ENCODE peak calls at places on chromosomes 1 and 21, in four cellular contexts. M is H9, V is heart right ventricle, N is osteoblast. X is an unnamed sample.

GRCh38 chr1:201582261-201582951 is 43.5 kb downstream of the NAV1 start:
- DNase-seq in N (peak), M (no peak), V (no peak), X (no peak)

GRCh38 chr1:7230121-7230895 is 445.1 kb downstream of the CAMTA1 start:
- DNase-seq in M (no peak), V (no peak), N (no peak), X (no peak)

GRCh38 chr21:15604424-15604823 is 125.4 kb upstream of the USP25 start:
- DNase-seq in M (no peak), V (no peak), N (no peak), X (no peak)

GRCh38 chr1:63000508-63000907 is 216.6 kb downstream of the ATG4C start:
- DNase-seq in N (no peak), M (peak), V (no peak), X (no peak)

GRCh38 chr1:61570191-61570590 is 154.8 kb downstream of the TM2D1 start:
- DNase-seq in V (no peak), N (no peak), M (no peak), X (no peak)

GRCh38 chr1:246220495-246221065 is 286.5 kb downstream of the SMYD3 start:
- DNase-seq in M (no peak), V (no peak), N (no peak), X (no peak)

GRCh38 chr21:28252923-28253322 is 739.8 kb downstream of the LTN1 start:
- DNase-seq in V (no peak), N (no peak), M (no peak), X (no peak)

GRCh38 chr1:77776007-77776725 is 3.3 kb upstream of the MIGA1 start:
- DNase-seq in M (no peak), N (no peak), V (no peak), X (no peak)

GRCh38 chr1:201759194-201759814 is 69.7 kb upstream of the IPO9 start:
- DNase-seq in V (no peak), N (peak), M (no peak), X (no peak)

GRCh38 chr21:24265987-24266386 is 1341.3 kb downstream of the MRPL39 start:
- DNase-seq in N (no peak), V (no peak), M (no peak), X (no peak)

GRCh38 chr1:220398238-220398637 is 126.0 kb upstream of the RAB3GAP2 start:
- DNase-seq in N (no peak), M (no peak), V (no peak), X (no peak)

GRCh38 chr1:23837905-23838304 is 12.7 kb upstream of the HMGCL start:
- DNase-seq in N (no peak), V (peak), M (peak), X (no peak)

GRCh38 chr1:153922076-153922837 is 515 bp downstream of the GATAD2B start:
- DNase-seq in V (peak), N (peak), M (no peak), X (peak)

GRCh38 chr1:36821386-36821785 is 212.9 kb downstream of the GRIK3 start:
- DNase-seq in M (no peak), N (peak), V (no peak), X (no peak)

GRCh38 chr1:91680556-91680955 is 179.9 kb downstream of the CDC7 start:
- DNase-seq in V (no peak), M (no peak), N (no peak), X (no peak)

GRCh38 chr21:18620421-18620820 is 216.8 kb upstream of the TMPRSS15 start:
- DNase-seq in V (no peak), M (no peak), N (no peak), X (no peak)

GRCh38 chr1:221098462-221099406 is 219.5 kb downstream of the HLX start:
- DNase-seq in N (no peak), M (no peak), V (no peak), X (no peak)

GRCh38 chr21:44310628-44311027 is 10.8 kb downstream of the PFKL start:
- DNase-seq in M (no peak), N (no peak), V (no peak), X (no peak)

GRCh38 chr1:240613353-240614142 is 1.6 kb upstream of the GREM2 start:
- DNase-seq in V (no peak), M (no peak), N (no peak), X (no peak)

GRCh38 chr1:238582816-238583215 is 692.1 kb upstream of the ZP4 start:
- DNase-seq in M (no peak), N (no peak), V (no peak), X (no peak)

GRCh38 chr1:187903223-187903622 is 1074.5 kb downstream of the PLA2G4A start:
- DNase-seq in M (no peak), V (no peak), N (no peak), X (no peak)

GRCh38 chr21:14862794-14863720 is 201.7 kb downstream of the NRIP1 start:
- DNase-seq in M (no peak), V (no peak), N (no peak), X (no peak)

GRCh38 chr1:245258271-245258920 is 103.6 kb downstream of the KIF26B start:
- DNase-seq in N (no peak), V (no peak), M (no peak), X (peak)

GRCh38 chr1:228883535-228883934 is 148.3 kb downstream of the RHOU start:
- DNase-seq in M (no peak), N (no peak), V (no peak), X (no peak)

GRCh38 chr1:236417325-236417724 is 23.2 kb downstream of the EDARADD start:
- DNase-seq in M (no peak), N (no peak), V (no peak), X (no peak)

DNA sequence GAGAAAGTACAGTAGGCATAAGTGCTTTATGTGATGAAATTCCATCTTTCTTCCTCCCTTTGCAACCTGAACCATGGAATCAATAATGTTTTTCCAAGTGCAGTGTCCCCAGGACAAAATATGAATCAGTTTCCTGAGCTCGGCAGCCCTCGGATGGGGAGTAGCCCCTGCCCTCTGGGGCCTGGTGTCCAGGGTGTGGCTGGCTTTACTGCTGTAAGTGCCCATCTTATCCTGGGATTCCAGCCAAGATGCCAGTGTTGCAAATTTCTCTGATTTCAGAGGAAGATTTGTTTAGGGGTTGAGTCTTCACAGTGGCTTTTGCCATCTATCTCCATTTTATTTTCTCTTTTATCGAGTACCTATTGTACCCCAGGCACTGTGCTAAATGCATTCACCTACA is 40.4 kb upstream of the SRP9 start:
- DNase-seq in N (peak), V (no peak), M (no peak), X (peak)
- H3K27ac ChIP-seq in N (peak), V (no peak), M (no peak), X (no peak)

DNA sequence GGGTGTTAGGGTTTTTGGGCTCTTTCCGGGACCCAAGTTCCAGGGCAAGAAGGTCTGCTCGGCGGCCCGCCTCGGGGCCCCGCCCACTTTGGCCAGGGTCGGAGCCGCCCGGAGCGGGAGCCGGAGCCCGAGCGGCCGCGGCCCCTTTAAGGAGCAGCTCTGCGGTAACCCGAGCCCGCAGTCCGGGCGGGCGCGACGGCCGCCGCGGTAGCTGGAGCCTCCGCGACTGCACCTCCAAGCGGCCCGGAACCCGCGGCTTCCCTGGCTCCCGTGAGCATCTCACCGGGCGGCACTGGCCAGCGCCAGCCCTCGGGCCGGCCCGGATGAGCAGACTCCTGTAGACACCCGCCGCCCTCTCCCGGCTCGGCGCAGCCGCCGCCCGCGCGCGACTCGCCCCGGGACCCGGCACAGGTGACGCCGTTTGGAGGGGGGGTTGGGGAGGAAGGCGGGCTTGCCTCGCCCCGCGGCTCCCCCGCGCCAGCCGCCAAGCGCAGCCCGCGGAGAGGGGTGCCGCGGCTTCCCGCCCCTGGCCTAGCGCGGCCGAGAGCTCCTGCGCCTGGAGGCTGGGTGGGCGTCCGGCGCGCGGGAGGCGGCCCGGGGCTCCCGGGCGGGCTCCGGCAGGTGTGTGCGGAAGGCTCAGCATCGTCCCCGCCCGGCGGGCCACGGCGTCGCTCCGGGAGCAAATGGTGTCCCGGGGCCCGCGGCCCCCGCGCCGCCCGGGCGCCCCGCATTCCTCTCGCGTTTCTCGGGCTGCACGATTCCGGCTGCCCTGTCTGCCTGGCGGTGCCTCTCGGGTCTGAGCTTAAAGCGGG is at the start of gene TLCD4:
- DNase-seq in N (peak), M (peak), V (peak), X (peak)
- H3K27ac ChIP-seq in N (no peak), M (no peak), V (peak), X (peak)

DNA sequence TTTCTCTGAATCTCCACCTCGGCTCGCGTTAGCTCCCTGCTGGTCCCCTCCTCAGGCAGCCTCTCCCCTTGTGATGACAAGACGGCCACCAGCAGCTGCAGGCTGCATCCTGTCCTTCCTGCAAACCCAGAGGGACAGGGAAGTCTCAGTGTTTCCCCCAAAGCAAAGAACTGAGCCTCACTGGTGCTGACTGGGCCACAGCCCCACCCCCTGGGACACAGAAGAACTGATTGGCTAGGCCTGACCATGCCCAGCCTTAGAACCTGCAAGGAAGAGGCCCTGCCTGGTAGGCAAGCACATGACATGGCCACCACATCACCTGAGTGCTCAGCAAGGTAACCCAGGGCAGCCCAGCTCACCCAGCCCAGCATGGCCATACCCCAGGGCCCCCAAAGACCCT is 34.6 kb downstream of the TMEM51 start:
- DNase-seq in N (no peak), V (no peak), M (peak), X (no peak)
- H3K27ac ChIP-seq in N (no peak), V (no peak), M (no peak), X (no peak)

GRCh38 chr21:33237446-33237845 is 7.7 kb downstream of the IFNAR2 start:
- DNase-seq in N (no peak), V (no peak), M (no peak), X (no peak)
- H3K27ac ChIP-seq in N (no peak), V (peak), M (no peak), X (no peak)

GRCh38 chr21:36681117-36681631 is 17.7 kb upstream of the SIM2 start:
- DNase-seq in M (no peak), N (no peak), V (no peak), X (no peak)

GRCh38 chr21:36689324-36689723 is 9.6 kb upstream of the SIM2 start:
- DNase-seq in M (no peak), V (no peak), N (peak), X (no peak)

GRCh38 chr21:36688324-36688723 is 10.6 kb upstream of the SIM2 start:
- DNase-seq in N (no peak), V (no peak), M (no peak), X (no peak)

GRCh38 chr21:36686955-36687354 is 12.0 kb upstream of the SIM2 start:
- DNase-seq in M (no peak), N (no peak), V (no peak), X (no peak)

GRCh38 chr21:36684957-36685714 is 13.8 kb upstream of the SIM2 start:
- DNase-seq in M (no peak), N (peak), V (no peak), X (no peak)
- H3K27ac ChIP-seq in M (no peak), N (no peak), V (peak), X (no peak)

GRCh38 chr1:5949074-5949760 is 43.0 kb downstream of the NPHP4 start:
- DNase-seq in N (peak), V (no peak), M (peak), X (no peak)

GRCh38 chr1:5947071-5947821 is 45.0 kb downstream of the NPHP4 start:
- DNase-seq in M (peak), V (no peak), N (peak), X (no peak)

GRCh38 chr1:5949761-5950100 is 42.5 kb downstream of the NPHP4 start:
- DNase-seq in V (no peak), M (no peak), N (peak), X (no peak)

GRCh38 chr1:5947978-5948680 is 44.1 kb downstream of the NPHP4 start:
- DNase-seq in M (peak), V (no peak), N (peak), X (no peak)

DNA sequence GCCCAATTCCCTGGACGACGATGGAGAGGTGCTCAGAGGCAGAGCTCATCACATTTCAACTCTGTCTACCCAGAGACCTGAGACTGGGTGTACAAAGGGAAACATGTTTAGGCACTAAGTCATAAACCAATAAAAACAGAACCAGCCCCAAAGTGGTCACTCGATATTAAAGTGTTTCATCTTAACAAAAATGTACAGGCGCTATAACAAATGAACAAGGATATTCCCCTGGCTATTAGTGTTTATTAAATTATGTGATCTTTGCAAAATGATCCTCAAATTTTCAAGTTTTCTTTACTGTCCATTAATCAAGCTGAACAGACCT is 43.6 kb downstream of the NPHP4 start:
- DNase-seq in M (no peak), V (no peak), N (peak), X (no peak)
- H3K27ac ChIP-seq in M (no peak), V (no peak), N (no peak), X (no peak)

GRCh38 chr1:200180821-200181220 is 153.3 kb downstream of the NR5A2 start:
- DNase-seq in N (peak), V (no peak), M (no peak), X (peak)
- H3K27ac ChIP-seq in N (peak), V (no peak), M (no peak), X (no peak)

DNA sequence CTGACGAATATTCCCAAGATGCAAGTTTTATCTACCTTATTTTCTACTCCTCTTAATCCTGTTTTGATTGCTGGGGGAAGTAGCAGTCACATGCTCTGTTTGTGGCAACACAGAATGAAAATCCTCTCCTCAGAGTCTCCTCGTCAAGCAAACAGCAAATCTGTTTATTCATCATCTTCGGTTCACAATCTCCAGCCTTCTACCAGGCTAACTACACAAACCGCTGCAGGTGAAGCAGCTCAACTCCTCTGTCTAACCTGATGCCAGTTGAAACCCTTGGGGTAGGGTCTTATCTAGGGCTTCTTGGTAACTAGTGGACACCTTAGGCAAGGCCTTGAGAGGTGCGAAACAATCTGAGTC is 91.0 kb downstream of the SIPA1L2 start:
- DNase-seq in N (no peak), V (no peak), M (no peak), X (no peak)
- H3K27ac ChIP-seq in N (no peak), V (no peak), M (no peak), X (no peak)

DNA sequence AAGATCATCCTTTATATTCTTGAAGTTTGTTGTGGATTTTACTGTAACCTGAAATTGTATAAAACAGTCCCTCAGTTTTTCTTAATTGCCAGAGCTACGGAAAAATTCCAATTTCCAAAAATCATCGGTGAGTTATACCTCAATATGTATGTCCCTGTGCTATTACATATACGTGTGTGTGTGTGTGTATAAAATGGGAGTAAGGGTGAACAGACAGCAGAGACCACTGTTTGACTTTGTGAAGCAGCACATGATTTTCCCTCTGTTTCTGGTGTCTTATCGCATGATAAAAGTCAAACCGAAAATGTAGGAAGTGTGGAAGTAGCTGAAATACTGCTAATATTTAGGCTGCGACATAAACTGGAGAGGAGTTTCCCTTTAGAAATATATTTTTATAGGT is 1.2 kb downstream of the OR2T1 start:
- DNase-seq in V (no peak), N (no peak), M (no peak), X (no peak)
- H3K27ac ChIP-seq in V (no peak), N (no peak), M (no peak), X (no peak)

DNA sequence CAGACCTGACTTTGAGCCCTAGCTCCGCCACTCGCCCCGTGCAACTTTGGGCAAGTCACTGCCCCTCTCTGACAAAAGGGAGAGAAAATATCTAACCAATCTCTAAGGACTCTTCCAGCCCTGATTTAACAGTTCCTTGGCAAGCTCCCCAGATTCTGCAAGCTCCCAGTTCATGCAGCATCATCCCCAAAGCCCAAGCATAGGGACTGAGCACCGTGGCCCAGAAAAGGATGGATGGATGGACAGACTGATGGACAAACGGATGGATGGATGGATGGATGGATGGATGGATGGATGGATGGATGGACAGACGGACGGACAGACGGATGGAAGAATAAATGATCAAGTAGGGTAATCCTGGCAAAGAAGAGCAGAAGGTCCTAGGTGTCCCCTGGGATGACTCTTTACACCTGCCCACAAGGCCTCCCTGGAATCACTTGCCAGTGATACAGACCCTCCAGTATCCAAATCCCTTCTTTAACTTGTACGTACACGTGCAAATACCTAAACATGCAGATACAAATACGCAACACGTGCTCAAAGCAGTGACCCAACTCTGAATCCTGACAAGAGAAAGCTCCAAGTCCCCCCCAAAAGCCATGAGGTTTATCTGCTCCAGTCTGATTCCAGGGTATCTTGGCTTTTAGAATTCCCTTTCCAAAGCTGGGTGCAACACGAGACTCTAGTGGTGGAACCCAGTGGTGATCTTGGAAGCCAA is 16.0 kb downstream of the IFFO2 start:
- DNase-seq in N (peak), V (no peak), M (no peak), X (no peak)
- H3K27ac ChIP-seq in N (peak), V (peak), M (no peak), X (no peak)

X was measured in colonic mucosa.